ENCODE peak calls at places on chromosomes 4 and X, in five cellular contexts. One of them, this sample, is unnamed.

GRCh38 chrX:13180807-13181206 is 136.4 kb upstream of the FAM9C start:
- DNase-seq in upper lobe of left lung: no peak
- DNase-seq in suprapubic skin: no peak
- DNase-seq in transverse colon: no peak
- DNase-seq in K562: no peak
- DNase-seq in this sample: no peak

GRCh38 chr4:143384381-143384994 is 47.8 kb downstream of the GAB1 start:
- DNase-seq in upper lobe of left lung: no peak
- DNase-seq in suprapubic skin: no peak
- DNase-seq in transverse colon: no peak
- DNase-seq in K562: no peak
- DNase-seq in this sample: peak

GRCh38 chr4:133812236-133812635 is 389.4 kb downstream of the PABPC4L start:
- DNase-seq in upper lobe of left lung: no peak
- DNase-seq in suprapubic skin: no peak
- DNase-seq in transverse colon: no peak
- DNase-seq in K562: no peak
- DNase-seq in this sample: no peak

GRCh38 chr4:137641554-137641953 is 109.3 kb upstream of the PCDH18 start:
- DNase-seq in upper lobe of left lung: no peak
- DNase-seq in suprapubic skin: no peak
- DNase-seq in transverse colon: no peak
- DNase-seq in K562: no peak
- DNase-seq in this sample: peak

GRCh38 chr4:12588572-12588971 is 895.6 kb downstream of the RAB28 start:
- DNase-seq in upper lobe of left lung: no peak
- DNase-seq in suprapubic skin: no peak
- DNase-seq in transverse colon: no peak
- DNase-seq in K562: no peak
- DNase-seq in this sample: no peak

GRCh38 chr4:11805837-11806236 is 377.1 kb upstream of the HS3ST1 start:
- DNase-seq in upper lobe of left lung: no peak
- DNase-seq in suprapubic skin: no peak
- DNase-seq in transverse colon: no peak
- DNase-seq in K562: no peak
- DNase-seq in this sample: no peak

GRCh38 chr4:37792241-37792640 is 34.2 kb upstream of the PGM2 start:
- DNase-seq in upper lobe of left lung: no peak
- DNase-seq in suprapubic skin: no peak
- DNase-seq in transverse colon: no peak
- DNase-seq in K562: no peak
- DNase-seq in this sample: no peak

GRCh38 chr4:154399259-154399974 is 92.2 kb downstream of the DCHS2 start:
- DNase-seq in upper lobe of left lung: no peak
- DNase-seq in suprapubic skin: no peak
- DNase-seq in transverse colon: no peak
- DNase-seq in K562: no peak
- DNase-seq in this sample: no peak

GRCh38 chr4:5465529-5465928 is 242.8 kb downstream of the EVC2 start:
- DNase-seq in upper lobe of left lung: no peak
- DNase-seq in suprapubic skin: peak
- DNase-seq in transverse colon: no peak
- DNase-seq in K562: no peak
- DNase-seq in this sample: no peak

GRCh38 chrX:120308558-120308957 is 2.7 kb downstream of the TMEM255A start:
- DNase-seq in upper lobe of left lung: no peak
- DNase-seq in suprapubic skin: no peak
- DNase-seq in transverse colon: no peak
- DNase-seq in K562: no peak
- DNase-seq in this sample: no peak

GRCh38 chr4:137949746-137950145 is 292.4 kb downstream of the SLC7A11 start:
- DNase-seq in upper lobe of left lung: no peak
- DNase-seq in suprapubic skin: no peak
- DNase-seq in transverse colon: no peak
- DNase-seq in K562: no peak
- DNase-seq in this sample: no peak

GRCh38 chr4:24471623-24472510 is 112.5 kb downstream of the DHX15 start:
- DNase-seq in upper lobe of left lung: peak
- DNase-seq in suprapubic skin: no peak
- DNase-seq in transverse colon: peak
- DNase-seq in K562: no peak
- DNase-seq in this sample: no peak

GRCh38 chrX:40174594-40175415 is 77.0 kb upstream of the BCOR start:
- DNase-seq in upper lobe of left lung: peak
- DNase-seq in suprapubic skin: no peak
- DNase-seq in transverse colon: peak
- DNase-seq in K562: no peak
- DNase-seq in this sample: no peak

GRCh38 chr4:40728341-40728740 is 21.4 kb upstream of the NSUN7 start:
- DNase-seq in upper lobe of left lung: no peak
- DNase-seq in suprapubic skin: no peak
- DNase-seq in transverse colon: no peak
- DNase-seq in K562: no peak
- DNase-seq in this sample: no peak

GRCh38 chr4:128649575-128650205 is 159.8 kb upstream of the JADE1 start:
- DNase-seq in upper lobe of left lung: no peak
- DNase-seq in suprapubic skin: no peak
- DNase-seq in transverse colon: peak
- DNase-seq in K562: no peak
- DNase-seq in this sample: no peak

DNA sequence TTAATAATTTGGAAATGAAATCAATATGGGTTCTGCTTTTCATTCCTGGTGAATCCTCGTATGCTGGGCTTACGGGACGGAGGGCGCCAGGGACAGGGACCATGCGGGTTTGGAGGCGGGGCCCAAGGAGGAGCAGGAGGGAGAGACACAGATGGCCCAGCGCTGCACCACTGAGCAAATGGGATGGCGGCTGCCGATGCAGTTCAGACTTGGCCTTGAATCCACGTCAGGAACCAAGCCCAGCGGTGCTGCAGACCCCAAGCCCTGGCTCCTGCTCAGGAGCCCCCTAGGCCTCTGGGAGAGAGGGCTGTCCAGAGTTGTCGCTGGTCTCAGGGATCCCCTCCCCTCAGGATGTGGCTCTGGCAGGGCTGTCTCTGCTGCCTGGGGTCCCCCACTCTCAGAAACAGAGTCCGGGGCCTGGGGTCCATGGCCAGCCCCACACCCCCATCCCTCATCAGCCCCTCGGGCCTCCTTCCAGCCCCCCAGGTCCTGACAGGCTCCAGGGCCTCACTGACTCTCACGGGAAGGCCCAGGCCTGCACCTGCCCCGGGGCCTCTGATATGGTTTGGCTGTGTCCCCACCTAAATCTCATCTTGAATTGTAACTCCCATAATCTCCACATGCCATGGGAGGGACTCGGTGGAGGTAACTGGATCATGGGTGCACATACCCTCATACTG is 75.2 kb downstream of the FAM53A start:
- DNase-seq in upper lobe of left lung: no peak
- DNase-seq in suprapubic skin: no peak
- DNase-seq in transverse colon: no peak
- DNase-seq in K562: no peak
- DNase-seq in this sample: no peak
- TF ChIP-seq POLR2A in upper lobe of left lung: no peak
- TF ChIP-seq POLR2A in suprapubic skin: no peak
- TF ChIP-seq POLR2A in transverse colon: no peak
- TF ChIP-seq POLR2A in K562: no peak
- TF ChIP-seq POLR2A in this sample: no peak

GRCh38 chr4:27176400-27176799 is 315.8 kb downstream of the STIM2 start:
- DNase-seq in upper lobe of left lung: no peak
- DNase-seq in suprapubic skin: no peak
- DNase-seq in transverse colon: peak
- DNase-seq in K562: no peak
- DNase-seq in this sample: no peak
- H3K4me3 ChIP-seq in upper lobe of left lung: no peak
- H3K4me3 ChIP-seq in suprapubic skin: no peak
- H3K4me3 ChIP-seq in transverse colon: no peak
- H3K4me3 ChIP-seq in K562: no peak
- H3K4me3 ChIP-seq in this sample: no peak

GRCh38 chr4:2906218-2906617 is 57.0 kb downstream of the NOP14 start:
- DNase-seq in upper lobe of left lung: no peak
- DNase-seq in suprapubic skin: no peak
- DNase-seq in transverse colon: no peak
- DNase-seq in K562: no peak
- DNase-seq in this sample: no peak

GRCh38 chr4:2905544-2905943 is 57.7 kb downstream of the NOP14 start:
- DNase-seq in upper lobe of left lung: no peak
- DNase-seq in suprapubic skin: no peak
- DNase-seq in transverse colon: no peak
- DNase-seq in K562: no peak
- DNase-seq in this sample: no peak

GRCh38 chr4:2900701-2901100 is 57.1 kb downstream of the ADD1 start:
- DNase-seq in upper lobe of left lung: no peak
- DNase-seq in suprapubic skin: no peak
- DNase-seq in transverse colon: no peak
- DNase-seq in K562: no peak
- DNase-seq in this sample: no peak

GRCh38 chr4:2901186-2901585 is 57.5 kb downstream of the ADD1 start:
- DNase-seq in upper lobe of left lung: no peak
- DNase-seq in suprapubic skin: no peak
- DNase-seq in transverse colon: no peak
- DNase-seq in K562: no peak
- DNase-seq in this sample: no peak

GRCh38 chr4:2902126-2902525 is 58.5 kb downstream of the ADD1 start:
- DNase-seq in upper lobe of left lung: no peak
- DNase-seq in suprapubic skin: no peak
- DNase-seq in transverse colon: no peak
- DNase-seq in K562: no peak
- DNase-seq in this sample: no peak
- TF ChIP-seq CTCF in upper lobe of left lung: no peak
- TF ChIP-seq CTCF in suprapubic skin: no peak
- TF ChIP-seq CTCF in transverse colon: no peak
- TF ChIP-seq CTCF in K562: no peak
- TF ChIP-seq CTCF in this sample: no peak

DNA sequence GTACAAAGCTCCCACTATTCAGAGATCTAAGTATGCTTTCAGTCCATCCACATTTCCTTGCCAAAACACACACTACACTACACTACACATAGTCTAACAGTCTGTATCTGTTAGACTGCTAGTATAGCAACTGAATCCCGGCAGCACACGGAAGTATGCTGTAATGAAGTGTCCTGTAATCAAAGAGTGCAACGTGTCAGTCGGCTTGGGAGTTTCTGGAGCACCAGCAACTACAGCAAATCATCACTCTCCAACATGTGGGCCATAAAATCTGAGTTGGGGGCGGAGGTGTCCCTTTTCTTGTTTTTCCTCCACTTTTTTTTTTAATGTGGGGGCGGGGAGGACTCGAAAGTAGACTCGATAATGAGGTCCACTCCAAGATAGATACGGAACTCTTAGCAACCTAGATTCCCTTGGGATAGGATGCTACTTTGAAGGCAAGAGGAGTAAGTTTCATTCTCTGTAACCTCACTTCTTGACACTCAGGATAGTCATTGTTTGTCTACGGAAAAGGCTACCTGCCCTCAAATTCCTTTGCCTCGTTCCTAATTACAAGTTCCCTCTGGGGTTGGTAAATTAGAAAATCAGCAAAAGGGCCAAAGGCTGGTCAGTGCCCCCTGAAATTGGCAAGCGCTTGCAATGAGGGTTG is 722 bp downstream of the SLC10A7 start:
- DNase-seq in upper lobe of left lung: no peak
- DNase-seq in suprapubic skin: no peak
- DNase-seq in transverse colon: peak
- DNase-seq in K562: peak
- DNase-seq in this sample: no peak
- TF ChIP-seq POLR2A in upper lobe of left lung: no peak
- TF ChIP-seq POLR2A in suprapubic skin: no peak
- TF ChIP-seq POLR2A in transverse colon: peak
- TF ChIP-seq POLR2A in K562: no peak
- TF ChIP-seq POLR2A in this sample: no peak

GRCh38 chr4:182338731-182339130 is 95.5 kb downstream of the TENM3 start:
- DNase-seq in upper lobe of left lung: no peak
- DNase-seq in suprapubic skin: no peak
- DNase-seq in transverse colon: no peak
- DNase-seq in K562: no peak
- DNase-seq in this sample: no peak
- H3K4me3 ChIP-seq in upper lobe of left lung: no peak
- H3K4me3 ChIP-seq in suprapubic skin: no peak
- H3K4me3 ChIP-seq in transverse colon: no peak
- H3K4me3 ChIP-seq in K562: no peak
- H3K4me3 ChIP-seq in this sample: no peak

GRCh38 chr4:102629686-102630085 is 128.5 kb downstream of the NFKB1 start:
- DNase-seq in upper lobe of left lung: no peak
- DNase-seq in suprapubic skin: no peak
- DNase-seq in transverse colon: no peak
- DNase-seq in K562: no peak
- DNase-seq in this sample: no peak

GRCh38 chr4:102627831-102628523 is 126.8 kb downstream of the NFKB1 start:
- DNase-seq in upper lobe of left lung: no peak
- DNase-seq in suprapubic skin: no peak
- DNase-seq in transverse colon: no peak
- DNase-seq in K562: no peak
- DNase-seq in this sample: no peak

GRCh38 chr4:102620697-102621497 is 119.7 kb downstream of the NFKB1 start:
- DNase-seq in upper lobe of left lung: no peak
- DNase-seq in suprapubic skin: no peak
- DNase-seq in transverse colon: peak
- DNase-seq in K562: peak
- DNase-seq in this sample: no peak

GRCh38 chr4:102623622-102624021 is 122.5 kb downstream of the NFKB1 start:
- DNase-seq in upper lobe of left lung: no peak
- DNase-seq in suprapubic skin: no peak
- DNase-seq in transverse colon: no peak
- DNase-seq in K562: no peak
- DNase-seq in this sample: no peak

GRCh38 chr4:102625232-102625930 is 124.2 kb downstream of the NFKB1 start:
- DNase-seq in upper lobe of left lung: no peak
- DNase-seq in suprapubic skin: no peak
- DNase-seq in transverse colon: peak
- DNase-seq in K562: no peak
- DNase-seq in this sample: no peak
- TF ChIP-seq CTCF in upper lobe of left lung: peak
- TF ChIP-seq CTCF in suprapubic skin: peak
- TF ChIP-seq CTCF in transverse colon: peak
- TF ChIP-seq CTCF in K562: peak
- TF ChIP-seq CTCF in this sample: no peak

DNA sequence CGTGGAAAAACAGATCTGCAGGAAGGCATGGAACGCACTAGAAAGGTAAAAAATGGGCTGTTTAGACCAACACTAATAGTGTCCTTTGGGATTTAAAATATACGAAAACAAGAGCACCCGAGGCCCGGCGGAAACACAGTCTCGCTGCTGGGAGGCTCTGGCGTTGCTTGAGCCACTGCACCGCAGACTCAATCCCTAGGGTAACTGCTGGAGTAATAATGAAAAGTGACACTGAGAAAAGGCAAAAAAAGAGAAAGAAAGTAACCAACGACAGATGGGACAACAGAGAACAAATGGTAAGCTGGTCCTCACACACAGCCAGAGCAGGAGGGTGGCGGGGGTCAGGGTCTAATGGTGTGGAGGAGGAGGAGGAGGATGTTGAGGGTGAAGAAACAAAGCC is 15.4 kb downstream of the IRAK1 start:
- DNase-seq in upper lobe of left lung: no peak
- DNase-seq in suprapubic skin: no peak
- DNase-seq in transverse colon: no peak
- DNase-seq in K562: no peak
- DNase-seq in this sample: no peak
- TF ChIP-seq POLR2A in upper lobe of left lung: no peak
- TF ChIP-seq POLR2A in suprapubic skin: no peak
- TF ChIP-seq POLR2A in transverse colon: no peak
- TF ChIP-seq POLR2A in K562: no peak
- TF ChIP-seq POLR2A in this sample: no peak